ENCODE peak calls at places on chromosomes 7 and 10, in six cellular contexts. One of them, this sample, is unnamed.

GRCh38 chr10:97154789-97155188 is 31.0 kb downstream of the SLIT1 start:
- DNase-seq in AG04450: no peak
- DNase-seq in ascending aorta: no peak
- DNase-seq in WERI-Rb-1: no peak
- DNase-seq in astrocyte of the spinal cord: no peak
- DNase-seq in tibial nerve: no peak
- DNase-seq in this sample: peak

GRCh38 chr7:46131916-46132795 is 211.1 kb upstream of the IGFBP3 start:
- DNase-seq in tibial nerve: no peak
- DNase-seq in ascending aorta: no peak
- DNase-seq in WERI-Rb-1: no peak
- DNase-seq in AG04450: no peak
- DNase-seq in astrocyte of the spinal cord: peak
- DNase-seq in this sample: no peak

GRCh38 chr7:38383281-38383680 is 109.8 kb upstream of the TARP start:
- DNase-seq in tibial nerve: no peak
- DNase-seq in astrocyte of the spinal cord: no peak
- DNase-seq in ascending aorta: no peak
- DNase-seq in AG04450: no peak
- DNase-seq in WERI-Rb-1: no peak
- DNase-seq in this sample: no peak

GRCh38 chr10:69337312-69338132 is 59.2 kb downstream of the HK1 start:
- DNase-seq in astrocyte of the spinal cord: peak
- DNase-seq in ascending aorta: no peak
- DNase-seq in tibial nerve: no peak
- DNase-seq in AG04450: peak
- DNase-seq in WERI-Rb-1: no peak
- DNase-seq in this sample: peak

GRCh38 chr10:127464561-127464960 is 84.5 kb upstream of the NPS start:
- DNase-seq in astrocyte of the spinal cord: no peak
- DNase-seq in AG04450: no peak
- DNase-seq in ascending aorta: no peak
- DNase-seq in tibial nerve: no peak
- DNase-seq in WERI-Rb-1: no peak
- DNase-seq in this sample: no peak

GRCh38 chr10:5034588-5034987 is 30.9 kb upstream of the AKR1C2 start:
- DNase-seq in ascending aorta: no peak
- DNase-seq in astrocyte of the spinal cord: no peak
- DNase-seq in tibial nerve: no peak
- DNase-seq in WERI-Rb-1: no peak
- DNase-seq in AG04450: no peak
- DNase-seq in this sample: no peak

GRCh38 chr10:26821699-26822542 is 38.8 kb downstream of the ABI1 start:
- DNase-seq in tibial nerve: no peak
- DNase-seq in WERI-Rb-1: no peak
- DNase-seq in ascending aorta: no peak
- DNase-seq in AG04450: no peak
- DNase-seq in astrocyte of the spinal cord: peak
- DNase-seq in this sample: no peak

GRCh38 chr10:4372601-4373000 is 453.4 kb upstream of the AKR1E2 start:
- DNase-seq in tibial nerve: no peak
- DNase-seq in AG04450: peak
- DNase-seq in WERI-Rb-1: no peak
- DNase-seq in ascending aorta: no peak
- DNase-seq in astrocyte of the spinal cord: peak
- DNase-seq in this sample: no peak

GRCh38 chr7:29478687-29479086 is 84.9 kb upstream of the PRR15 start:
- DNase-seq in AG04450: no peak
- DNase-seq in ascending aorta: no peak
- DNase-seq in astrocyte of the spinal cord: no peak
- DNase-seq in WERI-Rb-1: no peak
- DNase-seq in tibial nerve: no peak
- DNase-seq in this sample: no peak

GRCh38 chr7:14954035-14954434 is 51.5 kb upstream of the DGKB start:
- DNase-seq in WERI-Rb-1: no peak
- DNase-seq in AG04450: no peak
- DNase-seq in astrocyte of the spinal cord: no peak
- DNase-seq in tibial nerve: no peak
- DNase-seq in ascending aorta: no peak
- DNase-seq in this sample: no peak

GRCh38 chr10:100625821-100626220 is 90.1 kb downstream of the HIF1AN start:
- DNase-seq in WERI-Rb-1: no peak
- DNase-seq in tibial nerve: no peak
- DNase-seq in AG04450: no peak
- DNase-seq in ascending aorta: no peak
- DNase-seq in astrocyte of the spinal cord: no peak
- DNase-seq in this sample: no peak

GRCh38 chr7:76089865-76090495 is 42.1 kb downstream of the MDH2 start:
- DNase-seq in astrocyte of the spinal cord: peak
- DNase-seq in WERI-Rb-1: no peak
- DNase-seq in AG04450: no peak
- DNase-seq in tibial nerve: no peak
- DNase-seq in ascending aorta: no peak
- DNase-seq in this sample: no peak

GRCh38 chr10:118332247-118332646 is 9.9 kb downstream of the FAM204A start:
- DNase-seq in AG04450: no peak
- DNase-seq in astrocyte of the spinal cord: no peak
- DNase-seq in tibial nerve: no peak
- DNase-seq in ascending aorta: no peak
- DNase-seq in WERI-Rb-1: no peak
- DNase-seq in this sample: peak

GRCh38 chr7:102891693-102892261 is 21.0 kb upstream of the LRRC17 start:
- DNase-seq in ascending aorta: peak
- DNase-seq in WERI-Rb-1: no peak
- DNase-seq in tibial nerve: no peak
- DNase-seq in astrocyte of the spinal cord: peak
- DNase-seq in AG04450: peak
- DNase-seq in this sample: peak

GRCh38 chr7:157861031-157861491 is 524.3 kb downstream of the DNAJB6 start:
- DNase-seq in astrocyte of the spinal cord: no peak
- DNase-seq in tibial nerve: no peak
- DNase-seq in WERI-Rb-1: no peak
- DNase-seq in ascending aorta: no peak
- DNase-seq in AG04450: no peak
- DNase-seq in this sample: no peak

GRCh38 chr7:158547817-158548216 is 39.8 kb downstream of the PTPRN2 start:
- DNase-seq in WERI-Rb-1: no peak
- DNase-seq in astrocyte of the spinal cord: no peak
- DNase-seq in ascending aorta: no peak
- DNase-seq in tibial nerve: no peak
- DNase-seq in AG04450: no peak
- DNase-seq in this sample: no peak

GRCh38 chr10:123156091-123156490 is 1.9 kb downstream of the BUB3 start:
- DNase-seq in astrocyte of the spinal cord: no peak
- DNase-seq in AG04450: no peak
- DNase-seq in tibial nerve: no peak
- DNase-seq in WERI-Rb-1: no peak
- DNase-seq in ascending aorta: no peak
- DNase-seq in this sample: no peak
- H3K4me3 ChIP-seq in astrocyte of the spinal cord: peak
- H3K4me3 ChIP-seq in AG04450: peak
- H3K4me3 ChIP-seq in tibial nerve: no peak
- H3K4me3 ChIP-seq in WERI-Rb-1: no peak
- H3K4me3 ChIP-seq in ascending aorta: no peak
- H3K4me3 ChIP-seq in this sample: peak

GRCh38 chr7:105691692-105692564 is 110.6 kb upstream of the EFCAB10 start:
- DNase-seq in AG04450: peak
- DNase-seq in WERI-Rb-1: no peak
- DNase-seq in ascending aorta: peak
- DNase-seq in astrocyte of the spinal cord: peak
- DNase-seq in tibial nerve: peak
- DNase-seq in this sample: peak

GRCh38 chr7:105690286-105690915 is 109.1 kb upstream of the EFCAB10 start:
- DNase-seq in tibial nerve: no peak
- DNase-seq in AG04450: no peak
- DNase-seq in WERI-Rb-1: no peak
- DNase-seq in astrocyte of the spinal cord: no peak
- DNase-seq in ascending aorta: no peak
- DNase-seq in this sample: no peak

GRCh38 chr7:105693576-105693975 is 112.3 kb upstream of the EFCAB10 start:
- DNase-seq in AG04450: no peak
- DNase-seq in astrocyte of the spinal cord: no peak
- DNase-seq in WERI-Rb-1: no peak
- DNase-seq in ascending aorta: no peak
- DNase-seq in tibial nerve: no peak
- DNase-seq in this sample: no peak

GRCh38 chr7:105689093-105689819 is 108.0 kb upstream of the EFCAB10 start:
- DNase-seq in tibial nerve: no peak
- DNase-seq in astrocyte of the spinal cord: no peak
- DNase-seq in ascending aorta: no peak
- DNase-seq in WERI-Rb-1: no peak
- DNase-seq in AG04450: no peak
- DNase-seq in this sample: no peak

GRCh38 chr7:105691029-105691691 is 109.9 kb upstream of the EFCAB10 start:
- DNase-seq in WERI-Rb-1: no peak
- DNase-seq in tibial nerve: no peak
- DNase-seq in AG04450: peak
- DNase-seq in astrocyte of the spinal cord: peak
- DNase-seq in ascending aorta: no peak
- DNase-seq in this sample: no peak
- H3K4me3 ChIP-seq in WERI-Rb-1: no peak
- H3K4me3 ChIP-seq in tibial nerve: peak
- H3K4me3 ChIP-seq in AG04450: peak
- H3K4me3 ChIP-seq in astrocyte of the spinal cord: peak
- H3K4me3 ChIP-seq in ascending aorta: peak
- H3K4me3 ChIP-seq in this sample: peak

DNA sequence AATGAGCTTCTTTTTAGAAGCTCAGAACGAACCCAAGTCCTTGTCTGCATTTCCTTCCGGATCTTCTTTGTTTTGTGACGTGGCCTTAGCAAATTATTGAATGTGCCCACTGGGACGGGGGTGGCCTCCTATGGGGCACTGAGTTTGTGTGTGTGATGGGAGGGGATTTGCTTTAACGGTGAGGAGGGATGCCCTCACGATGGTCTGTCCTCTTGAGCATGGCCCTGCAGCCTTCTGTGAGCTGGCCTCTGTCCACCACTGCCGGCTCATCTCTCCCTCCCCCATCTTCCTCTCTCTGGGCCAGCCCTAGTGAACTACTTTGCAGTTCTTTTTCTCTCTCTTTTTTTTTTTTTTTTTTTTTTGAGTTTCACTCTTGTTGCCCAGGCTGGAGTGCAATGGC is 62.9 kb upstream of the MKRN1 start:
- DNase-seq in ascending aorta: no peak
- DNase-seq in AG04450: no peak
- DNase-seq in astrocyte of the spinal cord: peak
- DNase-seq in WERI-Rb-1: no peak
- DNase-seq in tibial nerve: peak
- DNase-seq in this sample: no peak
- H3K4me3 ChIP-seq in ascending aorta: no peak
- H3K4me3 ChIP-seq in AG04450: no peak
- H3K4me3 ChIP-seq in astrocyte of the spinal cord: no peak
- H3K4me3 ChIP-seq in WERI-Rb-1: no peak
- H3K4me3 ChIP-seq in tibial nerve: peak
- H3K4me3 ChIP-seq in this sample: no peak

GRCh38 chr10:67663449-67664087 is 32.4 kb downstream of the CTNNA3 start:
- DNase-seq in tibial nerve: no peak
- DNase-seq in WERI-Rb-1: no peak
- DNase-seq in astrocyte of the spinal cord: no peak
- DNase-seq in AG04450: no peak
- DNase-seq in ascending aorta: no peak
- DNase-seq in this sample: no peak
- H3K4me3 ChIP-seq in tibial nerve: peak
- H3K4me3 ChIP-seq in WERI-Rb-1: no peak
- H3K4me3 ChIP-seq in astrocyte of the spinal cord: no peak
- H3K4me3 ChIP-seq in AG04450: no peak
- H3K4me3 ChIP-seq in ascending aorta: no peak
- H3K4me3 ChIP-seq in this sample: no peak

GRCh38 chr10:94092848-94093247 is 99.1 kb downstream of the PLCE1 start:
- DNase-seq in tibial nerve: no peak
- DNase-seq in WERI-Rb-1: no peak
- DNase-seq in ascending aorta: no peak
- DNase-seq in astrocyte of the spinal cord: peak
- DNase-seq in AG04450: no peak
- DNase-seq in this sample: no peak

GRCh38 chr10:94085288-94085687 is 91.6 kb downstream of the PLCE1 start:
- DNase-seq in ascending aorta: no peak
- DNase-seq in tibial nerve: no peak
- DNase-seq in AG04450: no peak
- DNase-seq in astrocyte of the spinal cord: no peak
- DNase-seq in WERI-Rb-1: no peak
- DNase-seq in this sample: no peak

GRCh38 chr10:94093286-94093905 is 99.7 kb downstream of the PLCE1 start:
- DNase-seq in WERI-Rb-1: peak
- DNase-seq in tibial nerve: no peak
- DNase-seq in AG04450: no peak
- DNase-seq in astrocyte of the spinal cord: no peak
- DNase-seq in ascending aorta: no peak
- DNase-seq in this sample: no peak

GRCh38 chr10:94085766-94086437 is 92.2 kb downstream of the PLCE1 start:
- DNase-seq in tibial nerve: no peak
- DNase-seq in AG04450: no peak
- DNase-seq in ascending aorta: no peak
- DNase-seq in astrocyte of the spinal cord: no peak
- DNase-seq in WERI-Rb-1: no peak
- DNase-seq in this sample: no peak

DNA sequence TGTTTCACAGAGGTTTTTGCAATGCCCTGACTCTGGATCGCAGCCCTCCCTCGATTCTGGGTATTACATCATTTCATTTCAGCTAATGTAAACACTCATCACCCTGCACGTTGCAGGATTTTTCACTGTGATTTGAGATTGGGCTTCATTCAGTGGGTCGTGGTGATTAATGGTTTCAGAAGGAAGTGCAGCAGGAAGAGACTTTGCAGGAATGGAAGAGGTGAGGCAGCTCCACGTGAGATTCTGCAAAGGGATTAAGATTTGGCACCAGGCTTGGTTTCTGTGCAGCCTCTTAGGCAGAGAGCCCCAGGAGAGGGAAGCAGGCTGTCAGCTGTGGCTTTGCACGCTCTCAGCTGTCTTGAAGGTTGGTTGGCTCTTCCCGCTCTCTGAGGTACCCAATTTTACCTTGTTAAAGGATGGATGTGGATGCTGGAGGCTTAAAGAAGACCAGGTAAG is 95.2 kb downstream of the PLCE1 start:
- DNase-seq in ascending aorta: no peak
- DNase-seq in tibial nerve: no peak
- DNase-seq in WERI-Rb-1: peak
- DNase-seq in AG04450: peak
- DNase-seq in astrocyte of the spinal cord: peak
- DNase-seq in this sample: no peak
- H3K4me3 ChIP-seq in ascending aorta: peak
- H3K4me3 ChIP-seq in tibial nerve: peak
- H3K4me3 ChIP-seq in WERI-Rb-1: no peak
- H3K4me3 ChIP-seq in AG04450: no peak
- H3K4me3 ChIP-seq in astrocyte of the spinal cord: no peak
- H3K4me3 ChIP-seq in this sample: no peak